ENCODE peak calls at places on chromosomes 11 and 22, in eight cellular contexts. L is H1; S is right atrium auricular region; Q is CD4-positive, alpha-beta T cell; D is neuronal stem cell; Y is heart right ventricle; X is endodermal cell; P is GM23338. J is an unnamed sample.

GRCh38 chr11:111762981-111763643 is 3.1 kb downstream of the PPP2R1B start:
- DNase-seq in L (no peak), S (no peak), Q (no peak), D (peak), Y (no peak), X (no peak), P (no peak), J (no peak)

GRCh38 chr11:121214861-121215260 is 77.7 kb upstream of the SC5D start:
- DNase-seq in L (no peak), S (no peak), Q (no peak), D (no peak), Y (no peak), X (no peak), P (no peak), J (no peak)

GRCh38 chr11:27124514-27125264 is 84.1 kb downstream of the BBOX1 start:
- DNase-seq in L (no peak), S (no peak), Q (no peak), D (no peak), Y (no peak), X (no peak), P (no peak), J (no peak)

GRCh38 chr11:2092464-2092910 is 46.7 kb downstream of the IGF2 start:
- DNase-seq in L (no peak), S (no peak), Q (no peak), D (no peak), Y (no peak), X (no peak), P (no peak), J (no peak)

GRCh38 chr11:29321293-29322132 is 695.3 kb downstream of the KCNA4 start:
- DNase-seq in L (no peak), S (no peak), Q (no peak), D (no peak), Y (no peak), X (no peak), P (no peak), J (no peak)

GRCh38 chr11:130798280-130798679 is 118.0 kb downstream of the SNX19 start:
- DNase-seq in L (no peak), S (no peak), Q (no peak), D (no peak), Y (no peak), X (no peak), P (no peak), J (no peak)

GRCh38 chr11:116148056-116148455 is 624.7 kb downstream of the BUD13 start:
- DNase-seq in L (no peak), S (no peak), Q (no peak), D (no peak), Y (no peak), X (peak), P (peak), J (no peak)

GRCh38 chr11:92268546-92268945 is 43.9 kb downstream of the FAT3 start:
- DNase-seq in L (no peak), S (no peak), Q (no peak), D (no peak), Y (no peak), X (no peak), P (no peak), J (no peak)

GRCh38 chr11:3165152-3165705 is at the start of gene OSBPL5:
- DNase-seq in L (no peak), S (no peak), Q (peak), D (no peak), Y (peak), X (peak), P (peak), J (no peak)

GRCh38 chr11:10454902-10455631 is at the start of gene AMPD3:
- DNase-seq in L (peak), S (no peak), Q (no peak), D (no peak), Y (no peak), X (no peak), P (peak), J (no peak)

GRCh38 chr11:75229466-75229865 is 11.1 kb upstream of the TPBGL start:
- DNase-seq in L (no peak), S (no peak), Q (no peak), D (no peak), Y (no peak), X (no peak), P (no peak), J (no peak)

GRCh38 chr11:2481253-2481652 is 36.4 kb downstream of the KCNQ1 start:
- DNase-seq in L (no peak), S (no peak), Q (no peak), D (no peak), Y (no peak), X (no peak), P (no peak), J (no peak)

GRCh38 chr22:24155597-24156145 is 25.6 kb upstream of the SUSD2 start:
- DNase-seq in L (peak), S (peak), Q (peak), D (peak), Y (peak), X (peak), P (peak), J (no peak)

GRCh38 chr11:130171534-130171933 is 12.0 kb downstream of the ST14 start:
- DNase-seq in L (no peak), S (no peak), Q (no peak), D (no peak), Y (no peak), X (no peak), P (no peak), J (no peak)

GRCh38 chr11:80519591-80520258 is 1078.9 kb upstream of the TENM4 start:
- DNase-seq in L (no peak), S (no peak), Q (no peak), D (no peak), Y (no peak), X (no peak), P (no peak), J (no peak)

GRCh38 chr22:19994851-19995610 is 21.6 kb downstream of the ARVCF start:
- DNase-seq in L (no peak), S (no peak), Q (no peak), D (no peak), Y (no peak), X (no peak), P (no peak), J (no peak)

GRCh38 chr11:44733877-44734276 is 7.1 kb downstream of the TSPAN18 start:
- DNase-seq in L (no peak), S (no peak), Q (no peak), D (no peak), Y (peak), X (peak), P (peak), J (no peak)
- H3K27ac ChIP-seq in L (no peak), S (peak), Q (no peak), D (no peak), Y (peak), X (no peak), P (no peak), J (no peak)

GRCh38 chr22:42685941-42686666 is 34.6 kb downstream of the A4GALT start:
- DNase-seq in L (no peak), S (peak), Q (no peak), D (no peak), Y (peak), X (no peak), P (peak), J (no peak)
- H3K27ac ChIP-seq in L (no peak), S (peak), Q (no peak), D (no peak), Y (peak), X (no peak), P (no peak), J (peak)

GRCh38 chr11:83036701-83037100 is 35.0 kb downstream of the RAB30 start:
- DNase-seq in L (no peak), S (no peak), Q (no peak), D (no peak), Y (no peak), X (no peak), P (no peak), J (no peak)

GRCh38 chr11:83037877-83038276 is 33.8 kb downstream of the RAB30 start:
- DNase-seq in L (no peak), S (no peak), Q (no peak), D (no peak), Y (no peak), X (no peak), P (no peak), J (no peak)

GRCh38 chr11:83035070-83035854 is 36.4 kb downstream of the RAB30 start:
- DNase-seq in L (no peak), S (no peak), Q (no peak), D (no peak), Y (no peak), X (no peak), P (no peak), J (no peak)

GRCh38 chr11:83042966-83043711 is 28.6 kb downstream of the RAB30 start:
- DNase-seq in L (no peak), S (no peak), Q (no peak), D (no peak), Y (no peak), X (no peak), P (no peak), J (no peak)

GRCh38 chr11:83039566-83039965 is 32.1 kb downstream of the RAB30 start:
- DNase-seq in L (no peak), S (no peak), Q (no peak), D (no peak), Y (no peak), X (no peak), P (no peak), J (no peak)
- H3K27ac ChIP-seq in L (no peak), S (no peak), Q (no peak), D (no peak), Y (no peak), X (no peak), P (no peak), J (no peak)

GRCh38 chr11:124760806-124761205 is 1.3 kb downstream of the ESAM start:
- DNase-seq in L (no peak), S (no peak), Q (no peak), D (no peak), Y (no peak), X (peak), P (no peak), J (no peak)

GRCh38 chr11:124761301-124762021 is 629 bp downstream of the ESAM start:
- DNase-seq in L (peak), S (no peak), Q (no peak), D (no peak), Y (peak), X (peak), P (peak), J (no peak)

GRCh38 chr11:124762624-124763155 is 600 bp upstream of the ESAM start:
- DNase-seq in L (no peak), S (no peak), Q (no peak), D (no peak), Y (no peak), X (no peak), P (no peak), J (no peak)

GRCh38 chr11:124763156-124763947 is 1.3 kb upstream of the ESAM start:
- DNase-seq in L (peak), S (no peak), Q (peak), D (peak), Y (peak), X (peak), P (peak), J (peak)

DNA sequence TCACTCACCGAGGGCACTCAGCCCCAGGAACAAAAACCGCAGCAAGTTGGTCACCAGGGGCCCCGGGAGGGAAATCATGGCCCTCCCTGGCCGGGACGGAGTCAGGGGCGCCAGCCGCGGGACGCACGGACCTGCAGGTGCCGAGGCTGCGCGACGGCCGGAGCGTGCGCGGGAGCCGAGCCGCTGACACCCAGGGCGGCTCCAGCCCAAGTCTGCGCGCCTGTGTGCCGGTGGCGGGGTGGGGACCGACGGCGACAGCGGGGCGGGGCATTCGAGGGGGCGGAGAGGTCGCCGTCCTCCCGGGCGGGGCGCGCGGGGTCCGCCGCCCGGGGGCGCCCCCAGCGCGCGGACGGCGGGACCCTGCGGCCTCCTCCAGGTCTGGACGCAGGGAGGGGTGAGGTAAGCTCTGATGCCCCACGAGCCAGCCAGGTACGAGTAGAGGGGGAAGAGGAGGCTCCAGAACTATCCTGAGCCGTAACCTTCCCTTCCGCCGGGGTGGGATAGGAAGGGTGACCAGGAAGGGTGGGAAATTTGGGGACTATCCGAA is at the start of gene ESAM:
- DNase-seq in L (peak), S (no peak), Q (peak), D (no peak), Y (peak), X (peak), P (peak), J (no peak)
- H3K27ac ChIP-seq in L (no peak), S (peak), Q (no peak), D (no peak), Y (peak), X (no peak), P (no peak), J (peak)

GRCh38 chr11:70758206-70758605 is 359.9 kb downstream of the CTTN start:
- DNase-seq in L (no peak), S (no peak), Q (no peak), D (no peak), Y (no peak), X (peak), P (no peak), J (no peak)

GRCh38 chr11:70761906-70762196 is 363.5 kb downstream of the CTTN start:
- DNase-seq in L (no peak), S (no peak), Q (no peak), D (no peak), Y (no peak), X (peak), P (peak), J (no peak)

GRCh38 chr11:70760416-70761020 is 362.2 kb downstream of the CTTN start:
- DNase-seq in L (no peak), S (no peak), Q (no peak), D (no peak), Y (no peak), X (peak), P (no peak), J (no peak)

GRCh38 chr11:70761094-70761905 is 363.0 kb downstream of the CTTN start:
- DNase-seq in L (no peak), S (no peak), Q (no peak), D (no peak), Y (no peak), X (peak), P (peak), J (no peak)

GRCh38 chr11:70759846-70760245 is 361.5 kb downstream of the CTTN start:
- DNase-seq in L (no peak), S (no peak), Q (no peak), D (no peak), Y (no peak), X (no peak), P (no peak), J (no peak)
- H3K27ac ChIP-seq in L (no peak), S (no peak), Q (no peak), D (no peak), Y (no peak), X (no peak), P (no peak), J (no peak)

J was measured in esophagus squamous epithelium.